ENCODE peak calls at places on chromosomes 4 and X, in five cellular contexts. Z is neural progenitor cell, W is osteocyte, L is ovary, K is frontal cortex. U is an unnamed sample.

GRCh38 chrX:37755073-37755472 is 24.8 kb upstream of the CYBB start:
- DNase-seq in L (no peak), Z (no peak), W (no peak), K (no peak), U (no peak)

GRCh38 chrX:14409341-14409740 is 120.0 kb upstream of the GLRA2 start:
- DNase-seq in K (no peak), Z (no peak), L (no peak), W (no peak), U (peak)

GRCh38 chr4:113316879-113317278 is 267.4 kb downstream of the ANK2 start:
- DNase-seq in W (no peak), K (no peak), L (no peak), Z (peak), U (no peak)

GRCh38 chr4:47367761-47368160 is 95.7 kb downstream of the COMMD8 start:
- DNase-seq in Z (no peak), K (no peak), L (no peak), W (no peak), U (no peak)

GRCh38 chrX:16466640-16467432 is 183.1 kb upstream of the S100G start:
- DNase-seq in K (no peak), L (no peak), W (no peak), Z (no peak), U (no peak)

GRCh38 chr4:4641661-4642180 is 99.9 kb upstream of the STX18 start:
- DNase-seq in L (no peak), K (no peak), W (no peak), Z (peak), U (no peak)

GRCh38 chr4:98394134-98394533 is 132.9 kb downstream of the RAP1GDS1 start:
- DNase-seq in W (no peak), K (no peak), L (no peak), Z (no peak), U (no peak)

GRCh38 chr4:83115656-83116285 is 1.2 kb upstream of the PLAC8 start:
- DNase-seq in W (no peak), Z (peak), L (no peak), K (no peak), U (no peak)

U was measured in foreskin melanocyte.